ENCODE peak calls at places on chromosomes 3 and 15, in ten cellular contexts. F is heart left ventricle; D is GM23248; N is body of pancreas; P is A549; K is esophagus squamous epithelium; X is hepatocyte; Z is CD4-positive, alpha-beta memory T cell; Y is spleen; S is PC-3. I is an unnamed sample.

GRCh38 chr15:48367483-48367882 is 36.3 kb downstream of the DUT start:
- DNase-seq in F (no peak), P (no peak), Y (no peak), Z (no peak), X (no peak), N (no peak), S (no peak), K (no peak), D (peak; percentile 55), I (no peak)

GRCh38 chr15:62734706-62735105 is 307.8 kb upstream of the TPM1 start:
- DNase-seq in D (no peak), S (no peak), K (no peak), N (no peak), F (no peak), X (no peak), P (no peak), Z (no peak), Y (no peak), I (no peak)

GRCh38 chr15:29681486-29681845 is 140.8 kb downstream of the TJP1 start:
- DNase-seq in K (no peak), Z (no peak), F (no peak), D (no peak), N (no peak), X (no peak), S (no peak), P (no peak), Y (no peak), I (no peak)

GRCh38 chr3:195165264-195165608 is 105.7 kb downstream of the XXYLT1 start:
- DNase-seq in S (no peak), Z (no peak), N (no peak), P (no peak), Y (no peak), K (no peak), X (no peak), D (no peak), F (no peak), I (no peak)

GRCh38 chr15:77656294-77656693 is 23.6 kb upstream of the LINGO1 start:
- DNase-seq in N (no peak), P (no peak), S (no peak), Z (no peak), Y (no peak), K (no peak), D (no peak), F (no peak), X (no peak), I (no peak)

GRCh38 chr3:195093731-195094130 is 177.2 kb downstream of the XXYLT1 start:
- DNase-seq in X (no peak), P (no peak), S (no peak), D (no peak), N (no peak), Y (no peak), K (no peak), F (peak; percentile 6), Z (no peak), I (no peak)

GRCh38 chr15:40706121-40706520 is 11.1 kb downstream of the RAD51 start:
- DNase-seq in F (no peak), K (no peak), P (no peak), S (no peak), Z (no peak), Y (no peak), X (peak; percentile 13), N (no peak), D (no peak), I (peak; percentile 70)

GRCh38 chr3:118075873-118076272 is 958.8 kb downstream of the IGSF11 start:
- DNase-seq in Y (no peak), K (no peak), Z (no peak), F (peak; percentile 17), N (no peak), X (no peak), P (no peak), D (no peak), S (no peak), I (no peak)

GRCh38 chr15:83018477-83018876 is 7.0 kb upstream of the C15orf40 start:
- DNase-seq in D (no peak), K (no peak), X (no peak), Y (no peak), S (no peak), F (no peak), N (no peak), Z (no peak), P (no peak), I (no peak)

GRCh38 chr3:122331886-122332285 is 6.8 kb downstream of the CSTA start:
- DNase-seq in X (no peak), Z (no peak), S (no peak), F (no peak), D (no peak), P (no peak), Y (no peak), K (no peak), N (no peak), I (no peak)

DNA sequence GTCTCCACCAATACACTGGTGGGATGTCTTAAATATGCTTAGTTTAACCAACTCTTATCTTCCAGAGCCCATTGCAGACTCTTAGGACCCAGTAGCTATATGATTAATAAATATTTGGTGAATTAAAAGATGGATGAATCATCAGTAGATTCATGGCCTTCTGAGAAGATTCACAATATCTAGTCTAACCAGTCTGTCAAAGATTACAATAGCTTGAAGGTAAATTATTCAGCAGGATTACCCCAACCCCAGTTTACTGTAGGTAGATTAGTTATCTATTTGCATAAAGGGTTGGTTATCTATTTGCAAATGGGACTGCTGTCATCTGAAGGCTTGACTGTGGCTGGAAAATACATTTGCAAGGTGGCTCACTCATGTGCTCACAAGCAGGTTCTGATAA is 239.4 kb upstream of the THRB start:
- DNase-seq in X (no peak), D (no peak), P (no peak), K (no peak), Z (no peak), S (peak; percentile 50), F (no peak), Y (no peak), N (no peak), I (no peak)
- H3K4me3 ChIP-seq in X (no peak overlapping the region), D (no peak overlapping the region), P (no peak overlapping the region), K (no peak overlapping the region), Z (no peak overlapping the region), S (no peak overlapping the region), F (no peak overlapping the region), Y (no peak overlapping the region), N (no peak overlapping the region), I (no peak overlapping the region)

DNA sequence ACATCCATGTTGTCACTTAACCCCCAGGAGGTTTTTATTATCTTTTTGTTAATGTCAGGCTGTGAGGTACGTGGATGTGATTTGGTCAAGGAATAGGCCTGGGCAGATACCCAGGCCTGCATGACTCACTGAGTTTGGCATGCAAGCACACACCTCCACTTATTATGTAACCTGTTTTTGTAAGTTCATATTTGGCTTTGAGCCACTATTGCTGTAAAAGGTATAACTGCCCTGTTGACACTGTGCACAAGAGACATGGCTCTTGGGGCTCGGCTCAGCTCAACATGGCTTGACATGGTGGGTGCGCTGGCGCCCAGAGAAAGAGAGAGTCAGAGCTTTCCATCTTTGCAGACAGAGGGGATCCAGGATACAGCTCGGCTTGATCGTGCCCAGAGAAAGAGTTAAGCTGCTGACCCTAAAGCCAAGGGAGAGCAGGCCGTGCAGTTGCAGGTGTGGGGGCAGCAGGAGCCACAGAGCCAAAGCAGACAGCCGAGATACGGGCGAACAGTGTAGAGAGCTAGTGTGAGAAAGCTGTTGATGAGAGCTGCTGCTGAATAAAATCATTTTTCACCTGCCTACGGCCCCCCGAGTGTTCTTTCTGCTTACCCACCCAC is 67.9 kb upstream of the UNC13C start:
- DNase-seq in K (no peak), D (no peak), N (peak; percentile 20), P (no peak), Z (no peak), X (no peak), F (no peak), S (peak; percentile 66), Y (no peak), I (no peak)
- H3K27ac ChIP-seq in K (no peak overlapping the region), D (no peak overlapping the region), N (no peak overlapping the region), P (peak overlapping the region; percentile 20), Z (no peak overlapping the region), X (no peak overlapping the region), F (no peak overlapping the region), S (no peak overlapping the region), Y (no peak overlapping the region), I (no peak overlapping the region)

GRCh38 chr3:131899021-131899420 is 135.8 kb downstream of the CPNE4 start:
- DNase-seq in N (no peak), Z (no peak), F (no peak), X (no peak), K (no peak), Y (no peak), P (no peak), S (no peak), D (no peak), I (no peak)
- H3K4me3 ChIP-seq in N (no peak overlapping the region), Z (no peak overlapping the region), F (no peak overlapping the region), X (no peak overlapping the region), K (no peak overlapping the region), Y (no peak overlapping the region), P (no peak overlapping the region), S (no peak overlapping the region), D (no peak overlapping the region), I (no peak overlapping the region)

GRCh38 chr3:66431494-66431893 is 69.3 kb downstream of the LRIG1 start:
- DNase-seq in P (no peak), X (no peak), Z (no peak), K (no peak), N (no peak), F (no peak), Y (no peak), S (no peak), D (peak; percentile 85), I (no peak)

GRCh38 chr3:66433522-66433782 is 67.4 kb downstream of the LRIG1 start:
- DNase-seq in Y (no peak), N (no peak), P (no peak), F (no peak), X (no peak), D (no peak), K (no peak), Z (no peak), S (no peak), I (no peak)

GRCh38 chr3:66430876-66431275 is 69.9 kb downstream of the LRIG1 start:
- DNase-seq in F (no peak), Y (no peak), X (no peak), Z (no peak), P (no peak), D (no peak), S (no peak), N (no peak), K (no peak), I (no peak)

GRCh38 chr3:66432041-66432766 is 68.6 kb downstream of the LRIG1 start:
- DNase-seq in Y (no peak), S (no peak), P (no peak), X (no peak), F (no peak), N (no peak), D (no peak), K (no peak), Z (no peak), I (peak; percentile 49)

DNA sequence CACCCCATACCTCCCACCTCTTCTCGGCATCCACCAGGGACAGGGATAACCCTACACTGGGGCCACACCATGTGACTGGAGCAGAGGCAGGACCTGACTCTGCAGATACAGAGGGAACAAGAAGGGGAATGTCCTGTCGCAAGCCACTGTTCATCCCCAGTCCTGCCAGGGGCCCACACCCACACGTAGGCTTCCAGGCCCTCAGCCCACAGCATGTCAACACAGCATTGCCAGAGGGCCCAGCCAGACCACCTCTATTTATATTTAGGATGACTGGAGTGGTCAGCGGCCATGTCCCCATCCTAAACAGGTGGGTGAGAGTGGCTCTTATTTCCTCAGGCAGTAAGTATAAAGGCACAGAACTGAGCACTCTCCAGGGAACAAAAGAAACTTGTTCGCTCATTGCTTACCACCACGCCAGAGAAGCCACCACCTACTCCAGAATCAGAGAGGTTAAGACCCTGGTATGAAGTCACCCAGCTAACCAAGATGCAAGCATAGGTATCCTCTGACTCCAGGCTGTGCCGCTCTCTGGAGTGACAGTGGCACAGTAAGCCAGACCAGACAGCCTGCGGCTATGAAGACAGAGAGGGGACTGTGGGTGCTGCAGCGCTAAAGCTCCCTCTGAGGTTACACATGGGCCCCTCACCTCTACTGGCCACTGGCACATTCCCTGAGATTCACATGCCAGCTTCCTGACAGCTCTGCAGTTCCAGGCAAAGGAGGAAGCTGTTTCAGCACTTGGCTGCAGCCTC is 67.9 kb downstream of the LRIG1 start:
- DNase-seq in Z (no peak), Y (no peak), X (no peak), K (no peak), D (no peak), P (no peak), S (no peak), N (no peak), F (no peak), I (no peak)
- H3K27ac ChIP-seq in Z (no peak overlapping the region), Y (no peak overlapping the region), X (no peak overlapping the region), K (no peak overlapping the region), D (no peak overlapping the region), P (no peak overlapping the region), S (no peak overlapping the region), N (peak overlapping the region; percentile 36), F (peak overlapping the region; percentile 40), I (no peak overlapping the region)

I was measured in small intestine.